ENCODE peak calls at places on chromosomes 16 and 17, in seven cellular contexts. P is endodermal cell, H is ascending aorta, L is PC-3, K is fibroblast of lung, T is heart left ventricle, V is left ventricle myocardium inferior. O is an unnamed sample.

GRCh38 chr16:67215690-67216089 is 11.2 kb upstream of the TMEM208 start:
- DNase-seq in P (no peak), H (no peak), L (no peak), K (no peak), T (no peak), V (no peak), O (no peak)

GRCh38 chr16:80167657-80168056 is 373.1 kb upstream of the DYNLRB2 start:
- DNase-seq in P (no peak), H (no peak), L (peak), K (peak), T (no peak), V (no peak), O (no peak)

GRCh38 chr16:57822861-57823260 is 20.6 kb upstream of the KIFC3 start:
- DNase-seq in P (no peak), H (no peak), L (no peak), K (no peak), T (no peak), V (no peak), O (no peak)

GRCh38 chr17:50488880-50489279 is 10.2 kb downstream of the RSAD1 start:
- DNase-seq in P (no peak), H (no peak), L (no peak), K (no peak), T (no peak), V (no peak), O (no peak)

GRCh38 chr17:38464723-38465419 is 36.6 kb downstream of the ARHGAP23 start:
- DNase-seq in P (no peak), H (peak), L (no peak), K (peak), T (peak), V (peak), O (no peak)

GRCh38 chr16:60640038-60640437 is 1396.2 kb downstream of the CDH8 start:
- DNase-seq in P (no peak), H (no peak), L (no peak), K (peak), T (no peak), V (no peak), O (no peak)

GRCh38 chr17:73746314-73747073 is 102.2 kb upstream of the SDK2 start:
- DNase-seq in P (no peak), H (no peak), L (no peak), K (no peak), T (no peak), V (no peak), O (no peak)

GRCh38 chr16:87948735-87949070 is 2.5 kb upstream of the BANP start:
- DNase-seq in P (no peak), H (no peak), L (no peak), K (no peak), T (no peak), V (no peak), O (no peak)

GRCh38 chr16:82945420-82946096 is 318.8 kb downstream of the CDH13 start:
- DNase-seq in P (no peak), H (no peak), L (no peak), K (no peak), T (no peak), V (no peak), O (no peak)

GRCh38 chr17:39054111-39054645 is 87.0 kb upstream of the FBXO47 start:
- DNase-seq in P (peak), H (no peak), L (no peak), K (peak), T (no peak), V (no peak), O (no peak)

GRCh38 chr16:24988593-24989338 is 26.4 kb downstream of the ARHGAP17 start:
- DNase-seq in P (no peak), H (no peak), L (peak), K (peak), T (no peak), V (no peak), O (peak)

GRCh38 chr16:49443576-49443975 is 70.0 kb downstream of the C16orf78 start:
- DNase-seq in P (no peak), H (no peak), L (no peak), K (no peak), T (no peak), V (no peak), O (no peak)

GRCh38 chr16:49440156-49441065 is 66.8 kb downstream of the C16orf78 start:
- DNase-seq in P (no peak), H (no peak), L (no peak), K (no peak), T (no peak), V (no peak), O (no peak)

GRCh38 chr16:49442805-49443204 is 69.2 kb downstream of the C16orf78 start:
- DNase-seq in P (peak), H (no peak), L (no peak), K (no peak), T (no peak), V (no peak), O (no peak)

GRCh38 chr16:49439676-49440075 is 66.1 kb downstream of the C16orf78 start:
- DNase-seq in P (no peak), H (no peak), L (no peak), K (no peak), T (no peak), V (no peak), O (no peak)

DNA sequence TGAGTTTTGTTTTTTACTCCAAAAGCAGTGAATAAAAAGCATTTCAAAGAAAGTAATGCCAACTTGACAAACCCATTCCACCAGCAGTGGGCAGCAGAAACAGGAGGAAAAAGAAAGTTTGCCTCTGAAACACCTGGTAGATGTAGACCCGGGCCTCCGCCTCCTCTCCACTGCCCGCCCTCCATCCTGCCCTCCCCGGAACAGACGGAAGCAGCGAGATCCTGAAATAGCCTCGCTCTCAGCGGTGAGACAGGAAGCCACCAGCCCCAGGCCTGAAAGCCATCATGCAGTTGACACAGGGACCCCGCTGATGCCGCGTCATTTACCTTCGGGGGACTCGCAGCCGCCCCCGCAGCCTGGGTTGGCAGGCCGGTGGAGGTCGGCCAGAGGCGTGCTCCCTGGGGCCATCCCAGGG is 67.8 kb downstream of the C16orf78 start:
- DNase-seq in P (peak), H (no peak), L (no peak), K (no peak), T (peak), V (peak), O (no peak)
- TF ChIP-seq CTCF in P (peak), H (no peak), L (no peak), K (no peak), T (peak), V (peak), O (peak)

DNA sequence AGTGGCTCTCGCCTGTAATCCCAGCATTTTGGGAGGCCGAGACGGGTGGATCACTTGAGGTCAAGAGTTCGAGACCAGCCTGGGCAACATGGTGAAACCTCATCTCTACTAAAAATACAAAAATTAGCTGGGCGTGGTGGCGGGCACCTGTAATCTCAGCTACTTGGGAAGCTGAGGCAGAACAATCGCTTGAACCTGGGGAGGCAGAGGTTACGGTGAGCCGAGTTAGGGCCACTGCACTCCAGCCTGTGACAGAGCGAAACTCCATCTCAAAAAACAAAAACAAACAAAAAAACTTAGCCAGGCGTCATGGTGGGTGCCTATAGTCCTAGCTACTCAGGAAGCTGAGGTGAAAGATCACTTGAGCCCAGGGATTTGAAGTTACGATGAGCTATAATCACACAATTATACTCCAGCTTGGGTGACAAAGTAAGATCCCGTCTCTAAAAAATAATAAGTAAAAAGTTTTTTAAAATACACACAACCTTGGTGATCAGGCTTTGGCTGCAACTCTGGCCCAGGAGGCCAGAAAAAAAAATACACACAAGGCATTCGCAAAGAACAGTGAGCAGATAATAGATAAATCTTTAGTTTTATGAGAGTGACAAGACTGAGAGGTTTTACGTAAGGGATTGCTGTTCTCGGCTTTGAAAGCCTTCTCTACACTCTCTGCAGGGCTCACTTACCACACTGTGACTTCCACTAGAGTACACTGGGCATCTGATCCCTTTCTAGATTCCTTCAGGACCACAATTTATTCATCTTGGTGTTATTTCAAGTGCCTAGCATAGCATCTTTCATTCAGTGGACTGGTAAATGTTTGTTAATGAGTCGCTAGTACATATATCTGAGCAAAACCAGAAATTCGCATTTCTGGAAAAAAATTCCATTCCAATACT is 5.9 kb downstream of the GSPT1 start:
- DNase-seq in P (no peak), H (no peak), L (no peak), K (peak), T (no peak), V (no peak), O (no peak)
- H3K4me3 ChIP-seq in P (no peak), H (no peak), L (no peak), K (no peak), T (no peak), V (no peak), O (no peak)

DNA sequence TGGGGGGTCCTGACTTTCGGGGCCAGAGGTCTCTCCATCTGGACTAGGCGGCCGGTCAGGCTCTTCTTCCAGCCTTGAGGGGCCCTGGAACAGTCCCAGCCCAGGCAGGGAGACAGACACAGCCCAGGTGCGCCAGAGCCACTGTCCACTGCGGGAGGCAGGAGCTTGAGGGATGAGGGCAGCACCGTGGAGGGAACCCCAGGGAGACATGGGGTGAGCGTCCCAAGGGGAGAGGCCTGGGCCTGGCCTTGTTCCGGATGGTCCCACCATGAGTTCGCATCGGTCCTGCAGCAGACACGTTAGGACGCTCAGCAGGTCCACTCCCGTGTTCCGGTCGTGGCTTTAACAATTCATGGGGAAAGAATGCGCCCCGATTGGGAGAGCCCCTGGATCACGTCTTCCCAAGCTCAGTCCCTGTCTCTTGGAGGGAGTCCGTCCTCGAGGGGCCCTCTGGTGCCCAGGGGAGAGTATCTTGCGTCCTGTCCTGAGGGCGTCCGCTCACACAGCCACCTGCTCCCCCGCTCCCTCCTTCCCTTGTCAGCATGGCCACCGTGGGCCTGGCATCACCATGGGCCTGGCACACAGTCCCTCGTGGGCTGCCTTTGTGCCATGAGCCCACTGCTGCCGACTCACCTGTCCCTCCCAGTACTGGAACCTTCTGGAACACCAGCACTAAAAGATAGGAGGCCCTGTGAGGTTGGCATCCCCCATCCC is 6.7 kb upstream of the NUDT16L1 start:
- DNase-seq in P (peak), H (no peak), L (no peak), K (no peak), T (no peak), V (no peak), O (no peak)
- H3K27ac ChIP-seq in P (no peak), H (no peak), L (no peak), K (no peak), T (no peak), V (no peak), O (no peak)

DNA sequence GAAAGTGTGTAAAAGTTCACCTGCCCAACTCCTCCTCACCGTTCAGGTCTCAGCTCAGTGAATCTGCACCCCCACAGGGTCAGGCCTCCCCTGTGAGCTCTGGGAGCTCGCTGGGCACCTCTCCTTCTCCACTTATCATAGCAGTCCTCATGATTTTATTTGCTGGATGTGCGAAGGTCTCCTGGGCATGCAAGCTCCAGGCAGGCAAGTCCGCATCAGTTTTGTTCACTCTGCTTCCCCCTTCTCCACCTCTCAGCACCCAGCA is 112.8 kb downstream of the ZNF423 start:
- DNase-seq in P (no peak), H (no peak), L (no peak), K (no peak), T (no peak), V (no peak), O (no peak)
- TF ChIP-seq CTCF in P (no peak), H (no peak), L (no peak), K (no peak), T (no peak), V (no peak), O (no peak)

GRCh38 chr17:19746517-19746916 is 1.6 kb downstream of the ALDH3A1 start:
- DNase-seq in P (no peak), H (no peak), L (no peak), K (no peak), T (no peak), V (no peak), O (no peak)

GRCh38 chr17:19743101-19744100 is 4.7 kb downstream of the ALDH3A1 start:
- DNase-seq in P (no peak), H (no peak), L (no peak), K (no peak), T (no peak), V (no peak), O (no peak)

GRCh38 chr17:19747159-19747719 is 859 bp downstream of the ALDH3A1 start:
- DNase-seq in P (no peak), H (no peak), L (no peak), K (no peak), T (no peak), V (no peak), O (no peak)

GRCh38 chr17:19744492-19744891 is 3.6 kb downstream of the ALDH3A1 start:
- DNase-seq in P (no peak), H (no peak), L (no peak), K (no peak), T (no peak), V (no peak), O (no peak)

GRCh38 chr17:19744922-19745757 is 3.0 kb downstream of the ALDH3A1 start:
- DNase-seq in P (peak), H (peak), L (peak), K (peak), T (peak), V (peak), O (peak)
- H3K4me3 ChIP-seq in P (no peak), H (peak), L (no peak), K (no peak), T (peak), V (peak), O (no peak)

GRCh38 chr17:55175788-55176425 is 88.9 kb upstream of the HLF start:
- DNase-seq in P (no peak), H (no peak), L (no peak), K (no peak), T (no peak), V (no peak), O (no peak)

GRCh38 chr17:55168970-55169687 is 95.6 kb upstream of the HLF start:
- DNase-seq in P (no peak), H (no peak), L (no peak), K (no peak), T (no peak), V (no peak), O (no peak)

GRCh38 chr17:55174133-55174532 is 90.6 kb upstream of the HLF start:
- DNase-seq in P (no peak), H (no peak), L (no peak), K (no peak), T (no peak), V (no peak), O (no peak)

GRCh38 chr17:55171634-55172328 is 93.0 kb upstream of the HLF start:
- DNase-seq in P (no peak), H (no peak), L (no peak), K (no peak), T (no peak), V (no peak), O (no peak)

DNA sequence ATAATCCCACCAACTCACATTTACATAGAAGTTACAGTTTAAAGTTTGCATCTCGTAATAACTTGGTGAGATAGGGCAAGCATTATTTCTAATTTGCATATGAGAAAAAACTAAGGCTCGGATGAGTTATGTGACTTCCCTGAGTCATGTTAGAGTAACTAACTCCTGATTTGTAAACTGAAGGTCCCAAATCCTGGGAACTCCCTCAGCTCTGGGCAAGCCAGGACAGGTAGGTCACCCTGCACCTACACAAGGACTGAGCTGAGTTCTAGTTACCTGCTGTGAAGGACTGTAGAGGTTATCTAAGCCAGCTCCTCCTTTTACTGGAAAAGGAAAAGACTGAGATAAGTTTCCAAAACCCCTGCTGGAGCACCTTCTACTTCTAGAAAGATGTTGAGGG is 92.1 kb upstream of the HLF start:
- DNase-seq in P (no peak), H (no peak), L (no peak), K (no peak), T (no peak), V (no peak), O (no peak)
- H3K27ac ChIP-seq in P (no peak), H (no peak), L (no peak), K (no peak), T (no peak), V (no peak), O (no peak)

GRCh38 chr17:7711356-7711755 is 6.2 kb upstream of the DNAH2 start:
- DNase-seq in P (peak), H (no peak), L (no peak), K (no peak), T (no peak), V (no peak), O (peak)
- TF ChIP-seq CTCF in P (peak), H (no peak), L (peak), K (no peak), T (no peak), V (no peak), O (peak)

GRCh38 chr17:21199856-21200255 is 14.1 kb downstream of the TMEM11 start:
- DNase-seq in P (peak), H (no peak), L (no peak), K (no peak), T (no peak), V (no peak), O (peak)
- H3K4me3 ChIP-seq in P (no peak), H (no peak), L (no peak), K (no peak), T (no peak), V (no peak), O (no peak)

GRCh38 chr17:61411114-61411943 is 11.7 kb downstream of the TBX2 start:
- DNase-seq in P (peak), H (peak), L (peak), K (peak), T (peak), V (no peak), O (peak)

GRCh38 chr17:61409301-61410099 is 9.9 kb downstream of the TBX2 start:
- DNase-seq in P (peak), H (peak), L (peak), K (peak), T (peak), V (no peak), O (peak)

GRCh38 chr17:61410100-61410551 is 10.5 kb downstream of the TBX2 start:
- DNase-seq in P (no peak), H (peak), L (no peak), K (no peak), T (peak), V (no peak), O (peak)

GRCh38 chr17:61411944-61412859 is 12.6 kb downstream of the TBX2 start:
- DNase-seq in P (peak), H (peak), L (peak), K (peak), T (peak), V (peak), O (peak)

DNA sequence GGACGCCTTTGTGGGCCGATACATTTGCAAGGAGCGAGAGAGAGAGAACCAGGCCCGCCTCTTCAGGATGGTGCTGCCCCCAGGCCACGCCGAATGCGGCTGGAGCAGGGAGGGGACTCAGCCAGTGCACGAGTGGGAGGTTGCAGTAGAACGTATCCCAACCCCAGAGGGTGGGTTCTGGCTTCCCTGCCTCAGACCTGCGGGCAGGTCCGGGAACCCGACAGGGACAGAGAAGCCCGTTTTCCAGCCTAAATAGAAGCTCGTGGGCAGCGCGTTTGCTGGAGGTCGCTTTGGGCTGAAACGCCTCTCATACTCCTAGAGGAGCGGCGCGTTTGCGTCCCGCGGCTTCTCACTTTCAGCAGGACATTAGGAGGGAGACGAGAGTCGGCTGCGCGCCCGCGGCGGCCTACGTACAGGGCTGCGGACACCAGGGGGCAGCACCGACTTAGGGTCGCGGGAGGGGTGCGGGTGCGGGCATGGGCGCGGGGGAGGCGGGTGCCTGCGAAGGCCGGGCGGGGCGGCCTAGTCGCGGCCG is 11.0 kb downstream of the TBX2 start:
- DNase-seq in P (peak), H (peak), L (no peak), K (peak), T (peak), V (peak), O (peak)
- H3K27ac ChIP-seq in P (no peak), H (peak), L (no peak), K (peak), T (peak), V (peak), O (peak)

O was measured in WERI-Rb-1.